ENCODE peak calls at places on chromosomes 7 and 10, in four cellular contexts. One of them, this sample, is unnamed.

GRCh38 chr10:44261710-44262455 is 123.0 kb downstream of the CXCL12 start:
- DNase-seq in activated T-cell treated with anti-CD3 and anti-CD28 coated beads, Interleukin-2, amount 50 U/mL, for 72 hours: peak
- DNase-seq in heart left ventricle: peak
- DNase-seq in NCI-H1105 treated with DMSO at 0.1 percent for 48 hours: no peak
- DNase-seq in this sample: no peak

GRCh38 chr7:30003098-30003497 is 13.5 kb upstream of the SCRN1 start:
- DNase-seq in activated T-cell treated with anti-CD3 and anti-CD28 coated beads, Interleukin-2, amount 50 U/mL, for 72 hours: no peak
- DNase-seq in NCI-H1105 treated with DMSO at 0.1 percent for 48 hours: no peak
- DNase-seq in heart left ventricle: no peak
- DNase-seq in this sample: no peak

GRCh38 chr7:111931958-111932357 is 274.2 kb downstream of the DOCK4 start:
- DNase-seq in activated T-cell treated with anti-CD3 and anti-CD28 coated beads, Interleukin-2, amount 50 U/mL, for 72 hours: no peak
- DNase-seq in heart left ventricle: no peak
- DNase-seq in NCI-H1105 treated with DMSO at 0.1 percent for 48 hours: no peak
- DNase-seq in this sample: no peak

GRCh38 chr7:125423444-125424155 is 494.0 kb upstream of the POT1 start:
- DNase-seq in NCI-H1105 treated with DMSO at 0.1 percent for 48 hours: no peak
- DNase-seq in activated T-cell treated with anti-CD3 and anti-CD28 coated beads, Interleukin-2, amount 50 U/mL, for 72 hours: no peak
- DNase-seq in heart left ventricle: no peak
- DNase-seq in this sample: no peak

GRCh38 chr7:99798972-99799371 is 15.0 kb upstream of the CYP3A4 start:
- DNase-seq in activated T-cell treated with anti-CD3 and anti-CD28 coated beads, Interleukin-2, amount 50 U/mL, for 72 hours: no peak
- DNase-seq in heart left ventricle: no peak
- DNase-seq in NCI-H1105 treated with DMSO at 0.1 percent for 48 hours: no peak
- DNase-seq in this sample: no peak

GRCh38 chr7:22563115-22563514 is 63.1 kb upstream of the STEAP1B start:
- DNase-seq in activated T-cell treated with anti-CD3 and anti-CD28 coated beads, Interleukin-2, amount 50 U/mL, for 72 hours: no peak
- DNase-seq in heart left ventricle: peak
- DNase-seq in NCI-H1105 treated with DMSO at 0.1 percent for 48 hours: peak
- DNase-seq in this sample: no peak

GRCh38 chr7:87370660-87371180 is 25.3 kb downstream of the CROT start:
- DNase-seq in NCI-H1105 treated with DMSO at 0.1 percent for 48 hours: no peak
- DNase-seq in heart left ventricle: no peak
- DNase-seq in activated T-cell treated with anti-CD3 and anti-CD28 coated beads, Interleukin-2, amount 50 U/mL, for 72 hours: no peak
- DNase-seq in this sample: no peak

GRCh38 chr10:131569851-131570715 is 258.6 kb upstream of the TCERG1L start:
- DNase-seq in activated T-cell treated with anti-CD3 and anti-CD28 coated beads, Interleukin-2, amount 50 U/mL, for 72 hours: no peak
- DNase-seq in NCI-H1105 treated with DMSO at 0.1 percent for 48 hours: no peak
- DNase-seq in heart left ventricle: no peak
- DNase-seq in this sample: no peak

GRCh38 chr10:22620929-22621328 is 93.4 kb downstream of the PIP4K2A start:
- DNase-seq in activated T-cell treated with anti-CD3 and anti-CD28 coated beads, Interleukin-2, amount 50 U/mL, for 72 hours: no peak
- DNase-seq in NCI-H1105 treated with DMSO at 0.1 percent for 48 hours: no peak
- DNase-seq in heart left ventricle: no peak
- DNase-seq in this sample: no peak

GRCh38 chr7:43954524-43955228 is 28.4 kb downstream of the UBE2D4 start:
- DNase-seq in heart left ventricle: no peak
- DNase-seq in NCI-H1105 treated with DMSO at 0.1 percent for 48 hours: peak
- DNase-seq in activated T-cell treated with anti-CD3 and anti-CD28 coated beads, Interleukin-2, amount 50 U/mL, for 72 hours: no peak
- DNase-seq in this sample: peak

GRCh38 chr10:17425584-17426262 is 28.7 kb downstream of the ST8SIA6 start:
- DNase-seq in activated T-cell treated with anti-CD3 and anti-CD28 coated beads, Interleukin-2, amount 50 U/mL, for 72 hours: no peak
- DNase-seq in heart left ventricle: peak
- DNase-seq in NCI-H1105 treated with DMSO at 0.1 percent for 48 hours: no peak
- DNase-seq in this sample: no peak

GRCh38 chr10:124946945-124947344 is 5.0 kb downstream of the ZRANB1 start:
- DNase-seq in NCI-H1105 treated with DMSO at 0.1 percent for 48 hours: no peak
- DNase-seq in activated T-cell treated with anti-CD3 and anti-CD28 coated beads, Interleukin-2, amount 50 U/mL, for 72 hours: no peak
- DNase-seq in heart left ventricle: no peak
- DNase-seq in this sample: no peak

GRCh38 chr7:46178685-46179084 is 257.6 kb upstream of the IGFBP3 start:
- DNase-seq in heart left ventricle: no peak
- DNase-seq in NCI-H1105 treated with DMSO at 0.1 percent for 48 hours: no peak
- DNase-seq in activated T-cell treated with anti-CD3 and anti-CD28 coated beads, Interleukin-2, amount 50 U/mL, for 72 hours: no peak
- DNase-seq in this sample: no peak

GRCh38 chr10:75191821-75192568 is 18.6 kb upstream of the VDAC2 start:
- DNase-seq in NCI-H1105 treated with DMSO at 0.1 percent for 48 hours: no peak
- DNase-seq in activated T-cell treated with anti-CD3 and anti-CD28 coated beads, Interleukin-2, amount 50 U/mL, for 72 hours: no peak
- DNase-seq in heart left ventricle: peak
- DNase-seq in this sample: peak

GRCh38 chr7:150376560-150376959 is 2.6 kb upstream of the ZNF775 start:
- DNase-seq in activated T-cell treated with anti-CD3 and anti-CD28 coated beads, Interleukin-2, amount 50 U/mL, for 72 hours: no peak
- DNase-seq in NCI-H1105 treated with DMSO at 0.1 percent for 48 hours: no peak
- DNase-seq in heart left ventricle: no peak
- DNase-seq in this sample: no peak

GRCh38 chr7:96219382-96220130 is 102.3 kb downstream of the SLC25A13 start:
- DNase-seq in NCI-H1105 treated with DMSO at 0.1 percent for 48 hours: no peak
- DNase-seq in activated T-cell treated with anti-CD3 and anti-CD28 coated beads, Interleukin-2, amount 50 U/mL, for 72 hours: no peak
- DNase-seq in heart left ventricle: no peak
- DNase-seq in this sample: no peak

GRCh38 chr7:11192506-11192905 is 218.8 kb downstream of the PHF14 start:
- DNase-seq in activated T-cell treated with anti-CD3 and anti-CD28 coated beads, Interleukin-2, amount 50 U/mL, for 72 hours: no peak
- DNase-seq in heart left ventricle: no peak
- DNase-seq in NCI-H1105 treated with DMSO at 0.1 percent for 48 hours: no peak
- DNase-seq in this sample: no peak

GRCh38 chr7:16847381-16847860 is 34.4 kb downstream of the AGR3 start:
- DNase-seq in NCI-H1105 treated with DMSO at 0.1 percent for 48 hours: no peak
- DNase-seq in activated T-cell treated with anti-CD3 and anti-CD28 coated beads, Interleukin-2, amount 50 U/mL, for 72 hours: no peak
- DNase-seq in heart left ventricle: no peak
- DNase-seq in this sample: no peak

GRCh38 chr10:29356931-29357330 is 68.1 kb downstream of the LYZL1 start:
- DNase-seq in activated T-cell treated with anti-CD3 and anti-CD28 coated beads, Interleukin-2, amount 50 U/mL, for 72 hours: no peak
- DNase-seq in NCI-H1105 treated with DMSO at 0.1 percent for 48 hours: no peak
- DNase-seq in heart left ventricle: no peak
- DNase-seq in this sample: no peak

GRCh38 chr7:20007510-20007909 is 209.7 kb downstream of the MACC1 start:
- DNase-seq in activated T-cell treated with anti-CD3 and anti-CD28 coated beads, Interleukin-2, amount 50 U/mL, for 72 hours: no peak
- DNase-seq in NCI-H1105 treated with DMSO at 0.1 percent for 48 hours: no peak
- DNase-seq in heart left ventricle: no peak
- DNase-seq in this sample: no peak

GRCh38 chr10:75399461-75400162 is 2.0 kb downstream of the ZNF503 start:
- DNase-seq in NCI-H1105 treated with DMSO at 0.1 percent for 48 hours: peak
- DNase-seq in heart left ventricle: peak
- DNase-seq in activated T-cell treated with anti-CD3 and anti-CD28 coated beads, Interleukin-2, amount 50 U/mL, for 72 hours: peak
- DNase-seq in this sample: no peak

GRCh38 chr7:140672382-140673062 is at the start of gene ADCK2:
- DNase-seq in heart left ventricle: peak
- DNase-seq in activated T-cell treated with anti-CD3 and anti-CD28 coated beads, Interleukin-2, amount 50 U/mL, for 72 hours: no peak
- DNase-seq in NCI-H1105 treated with DMSO at 0.1 percent for 48 hours: peak
- DNase-seq in this sample: no peak

GRCh38 chr7:2164156-2164555 is 68.6 kb downstream of the MAD1L1 start:
- DNase-seq in activated T-cell treated with anti-CD3 and anti-CD28 coated beads, Interleukin-2, amount 50 U/mL, for 72 hours: no peak
- DNase-seq in heart left ventricle: no peak
- DNase-seq in NCI-H1105 treated with DMSO at 0.1 percent for 48 hours: no peak
- DNase-seq in this sample: no peak

GRCh38 chr7:36967387-36967786 is 243.1 kb upstream of the AOAH start:
- DNase-seq in activated T-cell treated with anti-CD3 and anti-CD28 coated beads, Interleukin-2, amount 50 U/mL, for 72 hours: no peak
- DNase-seq in NCI-H1105 treated with DMSO at 0.1 percent for 48 hours: peak
- DNase-seq in heart left ventricle: peak
- DNase-seq in this sample: peak